ENCODE peak calls at places on chromosomes 3 and 15, in six cellular contexts. A, N, R, M, S and J are unnamed samples.

GRCh38 chr15:25795061-25795460 is 68.1 kb downstream of the ATP10A start:
- DNase-seq in A (peak), N (no peak), R (no peak), M (no peak), S (no peak), J (no peak)

GRCh38 chr3:52084954-52085730 is 28.8 kb upstream of the DUSP7 start:
- DNase-seq in A (peak), N (no peak), R (peak), M (no peak), S (no peak), J (no peak)

GRCh38 chr3:194561306-194561974 is 71.8 kb downstream of the TMEM44 start:
- DNase-seq in A (no peak), N (no peak), R (no peak), M (no peak), S (no peak), J (no peak)

GRCh38 chr15:95095250-95095649 is 863.9 kb downstream of the MCTP2 start:
- DNase-seq in A (no peak), N (no peak), R (no peak), M (no peak), S (no peak), J (no peak)

GRCh38 chr3:186670148-186670547 is 4.3 kb downstream of the HRG start:
- DNase-seq in A (no peak), N (no peak), R (no peak), M (no peak), S (no peak), J (no peak)

GRCh38 chr3:127177226-127177625 is 15.7 kb upstream of the PRR23E start:
- DNase-seq in A (peak), N (no peak), R (peak), M (no peak), S (no peak), J (no peak)

GRCh38 chr3:126485131-126485530 is 9.4 kb upstream of the ZXDC start:
- DNase-seq in A (no peak), N (no peak), R (no peak), M (no peak), S (no peak), J (no peak)

GRCh38 chr3:20999661-21000060 is 751.3 kb downstream of the ZNF385D start:
- DNase-seq in A (no peak), N (no peak), R (no peak), M (no peak), S (no peak), J (no peak)

GRCh38 chr3:189529889-189530288 is 101.3 kb upstream of the TP63 start:
- DNase-seq in A (no peak), N (no peak), R (no peak), M (no peak), S (no peak), J (no peak)

GRCh38 chr3:148796799-148797198 is 30.8 kb upstream of the CPB1 start:
- DNase-seq in A (no peak), N (no peak), R (no peak), M (no peak), S (peak), J (no peak)

GRCh38 chr3:31613131-31613626 is 80.5 kb downstream of the STT3B start:
- DNase-seq in A (no peak), N (no peak), R (no peak), M (no peak), S (peak), J (no peak)

GRCh38 chr3:50417637-50418033 is 58.3 kb upstream of the TMEM115 start:
- DNase-seq in A (no peak), N (no peak), R (no peak), M (no peak), S (no peak), J (no peak)

GRCh38 chr3:32719335-32719734 is 34.3 kb downstream of the CNOT10 start:
- DNase-seq in A (no peak), N (no peak), R (no peak), M (no peak), S (no peak), J (no peak)

GRCh38 chr3:2024037-2024436 is 74.6 kb upstream of the CNTN4 start:
- DNase-seq in A (no peak), N (no peak), R (no peak), M (no peak), S (no peak), J (no peak)

GRCh38 chr15:40932146-40932545 is 3.0 kb downstream of the DLL4 start:
- DNase-seq in A (no peak), N (no peak), R (no peak), M (no peak), S (no peak), J (no peak)